ENCODE peak calls at places on chromosomes 7 and 10, in eight cellular contexts. One of them, this sample, is unnamed.

GRCh38 chr7:143285454-143285756 is 647 bp downstream of the TMEM139 start:
- DNase-seq in bronchial epithelial cell: peak; percentile 60
- DNase-seq in adrenal gland: no peak
- DNase-seq in endothelial cell of umbilical vein: no peak
- DNase-seq in OCI-LY7: no peak
- DNase-seq in brain microvascular endothelial cell: no peak
- DNase-seq in astrocyte of the spinal cord: no peak
- DNase-seq in astrocyte of the cerebellum: no peak
- DNase-seq in this sample: no peak

GRCh38 chr7:136036336-136036735 is 59.2 kb upstream of the MTPN start:
- DNase-seq in bronchial epithelial cell: no peak
- DNase-seq in adrenal gland: no peak
- DNase-seq in endothelial cell of umbilical vein: no peak
- DNase-seq in OCI-LY7: no peak
- DNase-seq in brain microvascular endothelial cell: no peak
- DNase-seq in astrocyte of the spinal cord: no peak
- DNase-seq in astrocyte of the cerebellum: no peak
- DNase-seq in this sample: peak; percentile 30

GRCh38 chr10:102300289-102300843 is 55.0 kb downstream of the GBF1 start:
- DNase-seq in bronchial epithelial cell: no peak
- DNase-seq in adrenal gland: no peak
- DNase-seq in endothelial cell of umbilical vein: peak; percentile 87
- DNase-seq in OCI-LY7: no peak
- DNase-seq in brain microvascular endothelial cell: peak; percentile 73
- DNase-seq in astrocyte of the spinal cord: peak; percentile 86
- DNase-seq in astrocyte of the cerebellum: peak; percentile 74
- DNase-seq in this sample: peak; percentile 70

GRCh38 chr7:108442039-108442568 is 14.1 kb downstream of the NRCAM start:
- DNase-seq in bronchial epithelial cell: peak; percentile 79
- DNase-seq in adrenal gland: no peak
- DNase-seq in endothelial cell of umbilical vein: peak; percentile 43
- DNase-seq in OCI-LY7: no peak
- DNase-seq in brain microvascular endothelial cell: no peak
- DNase-seq in astrocyte of the spinal cord: no peak
- DNase-seq in astrocyte of the cerebellum: no peak
- DNase-seq in this sample: no peak

GRCh38 chr7:5177060-5177459 is 13.0 kb upstream of the WIPI2 start:
- DNase-seq in bronchial epithelial cell: no peak
- DNase-seq in adrenal gland: peak; percentile 92
- DNase-seq in endothelial cell of umbilical vein: peak; percentile 42
- DNase-seq in OCI-LY7: no peak
- DNase-seq in brain microvascular endothelial cell: peak; percentile 78
- DNase-seq in astrocyte of the spinal cord: peak; percentile 51
- DNase-seq in astrocyte of the cerebellum: peak; percentile 64
- DNase-seq in this sample: peak; percentile 99

GRCh38 chr7:23696916-23697441 is 13.0 kb upstream of the STK31 start:
- DNase-seq in bronchial epithelial cell: peak; percentile 46
- DNase-seq in adrenal gland: peak; percentile 58
- DNase-seq in endothelial cell of umbilical vein: peak; percentile 47
- DNase-seq in OCI-LY7: peak; percentile 77
- DNase-seq in brain microvascular endothelial cell: peak; percentile 59
- DNase-seq in astrocyte of the spinal cord: peak; percentile 50
- DNase-seq in astrocyte of the cerebellum: no peak
- DNase-seq in this sample: no peak

GRCh38 chr10:50613726-50614443 is 9.9 kb downstream of the SGMS1 start:
- DNase-seq in bronchial epithelial cell: no peak
- DNase-seq in adrenal gland: no peak
- DNase-seq in endothelial cell of umbilical vein: no peak
- DNase-seq in OCI-LY7: no peak
- DNase-seq in brain microvascular endothelial cell: no peak
- DNase-seq in astrocyte of the spinal cord: no peak
- DNase-seq in astrocyte of the cerebellum: no peak
- DNase-seq in this sample: peak; percentile 44

GRCh38 chr7:126083014-126083413 is 1153.4 kb upstream of the POT1 start:
- DNase-seq in bronchial epithelial cell: no peak
- DNase-seq in adrenal gland: no peak
- DNase-seq in endothelial cell of umbilical vein: no peak
- DNase-seq in OCI-LY7: no peak
- DNase-seq in brain microvascular endothelial cell: no peak
- DNase-seq in astrocyte of the spinal cord: no peak
- DNase-seq in astrocyte of the cerebellum: no peak
- DNase-seq in this sample: no peak

GRCh38 chr7:46393142-46393541 is 472.1 kb upstream of the IGFBP3 start:
- DNase-seq in bronchial epithelial cell: no peak
- DNase-seq in adrenal gland: no peak
- DNase-seq in endothelial cell of umbilical vein: no peak
- DNase-seq in OCI-LY7: no peak
- DNase-seq in brain microvascular endothelial cell: no peak
- DNase-seq in astrocyte of the spinal cord: no peak
- DNase-seq in astrocyte of the cerebellum: no peak
- DNase-seq in this sample: no peak

GRCh38 chr7:36128448-36129047 is 24.5 kb upstream of the EEPD1 start:
- DNase-seq in bronchial epithelial cell: peak; percentile 85
- DNase-seq in adrenal gland: peak; percentile 89
- DNase-seq in endothelial cell of umbilical vein: peak; percentile 92
- DNase-seq in OCI-LY7: peak; percentile 11
- DNase-seq in brain microvascular endothelial cell: peak; percentile 91
- DNase-seq in astrocyte of the spinal cord: peak; percentile 94
- DNase-seq in astrocyte of the cerebellum: peak; percentile 93
- DNase-seq in this sample: peak; percentile 83

GRCh38 chr10:33559105-33559504 is 224.6 kb upstream of the NRP1 start:
- DNase-seq in bronchial epithelial cell: peak; percentile 52
- DNase-seq in adrenal gland: no peak
- DNase-seq in endothelial cell of umbilical vein: no peak
- DNase-seq in OCI-LY7: no peak
- DNase-seq in brain microvascular endothelial cell: peak; percentile 63
- DNase-seq in astrocyte of the spinal cord: peak; percentile 85
- DNase-seq in astrocyte of the cerebellum: peak; percentile 89
- DNase-seq in this sample: no peak

GRCh38 chr7:40507166-40507565 is 372.4 kb downstream of the SUGCT start:
- DNase-seq in bronchial epithelial cell: peak; percentile 24
- DNase-seq in adrenal gland: no peak
- DNase-seq in endothelial cell of umbilical vein: no peak
- DNase-seq in OCI-LY7: peak; percentile 39
- DNase-seq in brain microvascular endothelial cell: no peak
- DNase-seq in astrocyte of the spinal cord: no peak
- DNase-seq in astrocyte of the cerebellum: no peak
- DNase-seq in this sample: no peak

GRCh38 chr7:98869001-98869373 is 827 bp downstream of the TMEM130 start:
- DNase-seq in bronchial epithelial cell: no peak
- DNase-seq in adrenal gland: no peak
- DNase-seq in endothelial cell of umbilical vein: no peak
- DNase-seq in OCI-LY7: no peak
- DNase-seq in brain microvascular endothelial cell: no peak
- DNase-seq in astrocyte of the spinal cord: no peak
- DNase-seq in astrocyte of the cerebellum: no peak
- DNase-seq in this sample: no peak
- H3K4me3 ChIP-seq in bronchial epithelial cell: no peak overlapping the region
- H3K4me3 ChIP-seq in adrenal gland: no peak overlapping the region
- H3K4me3 ChIP-seq in endothelial cell of umbilical vein: no peak overlapping the region
- H3K4me3 ChIP-seq in OCI-LY7: no peak overlapping the region
- H3K4me3 ChIP-seq in brain microvascular endothelial cell: no peak overlapping the region
- H3K4me3 ChIP-seq in astrocyte of the spinal cord: no peak overlapping the region
- H3K4me3 ChIP-seq in astrocyte of the cerebellum: no peak overlapping the region
- H3K4me3 ChIP-seq in this sample: no peak overlapping the region

DNA sequence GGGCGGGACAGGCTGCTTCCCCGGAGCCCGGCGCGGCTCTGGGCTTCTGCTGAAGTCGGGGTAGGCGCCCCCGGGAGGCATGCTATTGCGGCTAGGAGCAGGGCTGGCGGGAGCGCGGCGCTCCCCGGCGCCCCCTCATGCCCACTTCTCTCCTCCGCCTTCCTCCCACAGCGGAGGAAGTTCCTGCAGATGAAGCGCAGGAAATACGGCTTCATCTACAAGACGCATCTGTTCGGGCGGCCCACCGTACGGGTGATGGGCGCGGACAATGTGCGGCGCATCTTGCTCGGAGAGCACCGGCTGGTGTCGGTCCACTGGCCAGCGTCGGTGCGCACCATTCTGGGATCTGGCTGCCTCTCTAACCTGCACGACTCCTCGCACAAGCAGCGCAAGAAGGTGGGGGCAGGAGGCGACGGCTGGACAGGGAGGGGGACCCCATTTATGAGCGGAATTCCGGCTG is 474 bp downstream of the CYP26A1 start:
- DNase-seq in bronchial epithelial cell: no peak
- DNase-seq in adrenal gland: no peak
- DNase-seq in endothelial cell of umbilical vein: no peak
- DNase-seq in OCI-LY7: no peak
- DNase-seq in brain microvascular endothelial cell: no peak
- DNase-seq in astrocyte of the spinal cord: no peak
- DNase-seq in astrocyte of the cerebellum: no peak
- DNase-seq in this sample: no peak
- TF ChIP-seq CTCF in bronchial epithelial cell: no peak
- TF ChIP-seq CTCF in adrenal gland: no peak
- TF ChIP-seq CTCF in endothelial cell of umbilical vein: peak; percentile 30
- TF ChIP-seq CTCF in OCI-LY7: no peak
- TF ChIP-seq CTCF in brain microvascular endothelial cell: peak; percentile 29
- TF ChIP-seq CTCF in astrocyte of the spinal cord: peak; percentile 13
- TF ChIP-seq CTCF in astrocyte of the cerebellum: no peak
- TF ChIP-seq CTCF in this sample: peak; percentile 31

DNA sequence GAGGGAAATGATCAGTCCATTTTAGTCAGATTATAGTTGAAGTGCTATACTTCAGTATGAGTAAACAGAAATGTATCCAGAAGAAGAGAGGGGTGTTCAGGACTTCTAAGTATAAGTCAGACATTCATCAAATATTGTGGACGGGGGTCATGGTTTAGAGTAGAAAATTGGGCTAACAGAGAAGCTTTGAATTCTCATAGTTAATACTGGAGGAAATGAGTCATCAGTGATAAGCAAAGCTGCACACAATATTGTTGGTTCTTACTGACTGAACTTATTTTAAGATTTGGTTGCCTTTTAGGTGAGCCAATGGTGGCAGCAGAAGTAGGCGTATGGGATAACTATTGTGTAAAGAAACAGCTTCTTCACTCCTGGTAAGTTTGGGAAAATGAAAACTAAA is 1.7 kb upstream of the SUMF2 start:
- DNase-seq in bronchial epithelial cell: peak; percentile 55
- DNase-seq in adrenal gland: no peak
- DNase-seq in endothelial cell of umbilical vein: peak; percentile 77
- DNase-seq in OCI-LY7: no peak
- DNase-seq in brain microvascular endothelial cell: peak; percentile 69
- DNase-seq in astrocyte of the spinal cord: peak; percentile 60
- DNase-seq in astrocyte of the cerebellum: no peak
- DNase-seq in this sample: no peak
- H3K4me3 ChIP-seq in bronchial epithelial cell: no peak overlapping the region
- H3K4me3 ChIP-seq in adrenal gland: no peak overlapping the region
- H3K4me3 ChIP-seq in endothelial cell of umbilical vein: no peak overlapping the region
- H3K4me3 ChIP-seq in OCI-LY7: no peak overlapping the region
- H3K4me3 ChIP-seq in brain microvascular endothelial cell: no peak overlapping the region
- H3K4me3 ChIP-seq in astrocyte of the spinal cord: no peak overlapping the region
- H3K4me3 ChIP-seq in astrocyte of the cerebellum: no peak overlapping the region
- H3K4me3 ChIP-seq in this sample: no peak overlapping the region

GRCh38 chr10:34651381-34651780 is 163.7 kb downstream of the PARD3 start:
- DNase-seq in bronchial epithelial cell: no peak
- DNase-seq in adrenal gland: no peak
- DNase-seq in endothelial cell of umbilical vein: no peak
- DNase-seq in OCI-LY7: no peak
- DNase-seq in brain microvascular endothelial cell: no peak
- DNase-seq in astrocyte of the spinal cord: no peak
- DNase-seq in astrocyte of the cerebellum: no peak
- DNase-seq in this sample: no peak

GRCh38 chr10:34654211-34654610 is 160.9 kb downstream of the PARD3 start:
- DNase-seq in bronchial epithelial cell: no peak
- DNase-seq in adrenal gland: no peak
- DNase-seq in endothelial cell of umbilical vein: peak; percentile 81
- DNase-seq in OCI-LY7: no peak
- DNase-seq in brain microvascular endothelial cell: no peak
- DNase-seq in astrocyte of the spinal cord: no peak
- DNase-seq in astrocyte of the cerebellum: no peak
- DNase-seq in this sample: no peak

GRCh38 chr10:34655286-34656170 is 159.6 kb downstream of the PARD3 start:
- DNase-seq in bronchial epithelial cell: peak; percentile 78
- DNase-seq in adrenal gland: peak; percentile 69
- DNase-seq in endothelial cell of umbilical vein: peak; percentile 86
- DNase-seq in OCI-LY7: peak; percentile 59
- DNase-seq in brain microvascular endothelial cell: peak; percentile 82
- DNase-seq in astrocyte of the spinal cord: peak; percentile 85
- DNase-seq in astrocyte of the cerebellum: peak; percentile 76
- DNase-seq in this sample: no peak

GRCh38 chr10:34651796-34652195 is 163.3 kb downstream of the PARD3 start:
- DNase-seq in bronchial epithelial cell: no peak
- DNase-seq in adrenal gland: no peak
- DNase-seq in endothelial cell of umbilical vein: no peak
- DNase-seq in OCI-LY7: no peak
- DNase-seq in brain microvascular endothelial cell: no peak
- DNase-seq in astrocyte of the spinal cord: no peak
- DNase-seq in astrocyte of the cerebellum: no peak
- DNase-seq in this sample: no peak

GRCh38 chr10:34653530-34653929 is 161.6 kb downstream of the PARD3 start:
- DNase-seq in bronchial epithelial cell: no peak
- DNase-seq in adrenal gland: no peak
- DNase-seq in endothelial cell of umbilical vein: no peak
- DNase-seq in OCI-LY7: no peak
- DNase-seq in brain microvascular endothelial cell: no peak
- DNase-seq in astrocyte of the spinal cord: no peak
- DNase-seq in astrocyte of the cerebellum: no peak
- DNase-seq in this sample: no peak
- TF ChIP-seq CTCF in bronchial epithelial cell: no peak
- TF ChIP-seq CTCF in adrenal gland: no peak
- TF ChIP-seq CTCF in endothelial cell of umbilical vein: no peak
- TF ChIP-seq CTCF in OCI-LY7: no peak
- TF ChIP-seq CTCF in brain microvascular endothelial cell: no peak
- TF ChIP-seq CTCF in astrocyte of the spinal cord: no peak
- TF ChIP-seq CTCF in astrocyte of the cerebellum: no peak
- TF ChIP-seq CTCF in this sample: no peak